ENCODE peak calls at places on chromosomes 2 and 18, in five cellular contexts. One of them, this sample, is unnamed.
A peak's percentile ranks its signal among the peaks of the same experiment; 100 is the strongest.

GRCh38 chr2:26298286-26298637 is 47.7 kb upstream of the SELENOI start:
- DNase-seq in endothelial cell of umbilical vein: peak; percentile 11
- DNase-seq in IMR-90: no peak
- DNase-seq in transverse colon: no peak
- DNase-seq in body of pancreas: no peak
- DNase-seq in this sample: no peak

GRCh38 chr2:137383391-137383790 is 580.9 kb upstream of the HNMT start:
- DNase-seq in body of pancreas: no peak
- DNase-seq in transverse colon: no peak
- DNase-seq in endothelial cell of umbilical vein: no peak
- DNase-seq in IMR-90: no peak
- DNase-seq in this sample: no peak

GRCh38 chr2:25323612-25324189 is 18.0 kb downstream of the DNMT3A start:
- DNase-seq in IMR-90: no peak
- DNase-seq in body of pancreas: no peak
- DNase-seq in endothelial cell of umbilical vein: no peak
- DNase-seq in transverse colon: no peak
- DNase-seq in this sample: no peak

GRCh38 chr2:212170382-212170781 is 368.2 kb downstream of the ERBB4 start:
- DNase-seq in IMR-90: no peak
- DNase-seq in endothelial cell of umbilical vein: no peak
- DNase-seq in body of pancreas: no peak
- DNase-seq in transverse colon: no peak
- DNase-seq in this sample: no peak

GRCh38 chr2:102258386-102259074 is 52.8 kb upstream of the IL1RL1 start:
- DNase-seq in transverse colon: no peak
- DNase-seq in body of pancreas: no peak
- DNase-seq in IMR-90: peak; percentile 97
- DNase-seq in endothelial cell of umbilical vein: peak; percentile 78
- DNase-seq in this sample: no peak

GRCh38 chr18:29811519-29811918 is 1231.0 kb downstream of the DSC3 start:
- DNase-seq in IMR-90: no peak
- DNase-seq in endothelial cell of umbilical vein: no peak
- DNase-seq in body of pancreas: no peak
- DNase-seq in transverse colon: no peak
- DNase-seq in this sample: no peak

GRCh38 chr18:48022021-48022420 is 91.6 kb upstream of the SMAD2 start:
- DNase-seq in endothelial cell of umbilical vein: no peak
- DNase-seq in IMR-90: no peak
- DNase-seq in body of pancreas: no peak
- DNase-seq in transverse colon: no peak
- DNase-seq in this sample: no peak

GRCh38 chr2:48572797-48573196 is 42.8 kb downstream of the STON1 start:
- DNase-seq in body of pancreas: no peak
- DNase-seq in IMR-90: no peak
- DNase-seq in transverse colon: no peak
- DNase-seq in endothelial cell of umbilical vein: no peak
- DNase-seq in this sample: no peak

GRCh38 chr2:9778012-9778411 is 65.3 kb upstream of the TAF1B start:
- DNase-seq in transverse colon: peak; percentile 46
- DNase-seq in endothelial cell of umbilical vein: no peak
- DNase-seq in IMR-90: no peak
- DNase-seq in body of pancreas: no peak
- DNase-seq in this sample: no peak

GRCh38 chr2:73404409-73404808 is 18.8 kb downstream of the ALMS1 start:
- DNase-seq in body of pancreas: no peak
- DNase-seq in transverse colon: no peak
- DNase-seq in IMR-90: no peak
- DNase-seq in endothelial cell of umbilical vein: no peak
- DNase-seq in this sample: no peak

GRCh38 chr2:222303828-222304736 is 5.3 kb upstream of the PAX3 start:
- DNase-seq in body of pancreas: no peak
- DNase-seq in transverse colon: no peak
- DNase-seq in endothelial cell of umbilical vein: no peak
- DNase-seq in IMR-90: no peak
- DNase-seq in this sample: no peak

GRCh38 chr2:100408104-100408503 is 9.4 kb downstream of the CHST10 start:
- DNase-seq in IMR-90: no peak
- DNase-seq in transverse colon: no peak
- DNase-seq in body of pancreas: no peak
- DNase-seq in endothelial cell of umbilical vein: no peak
- DNase-seq in this sample: no peak

GRCh38 chr18:64678048-64678447 is 529.2 kb upstream of the LINC00305 start:
- DNase-seq in IMR-90: no peak
- DNase-seq in endothelial cell of umbilical vein: no peak
- DNase-seq in transverse colon: no peak
- DNase-seq in body of pancreas: no peak
- DNase-seq in this sample: no peak

GRCh38 chr2:199848323-199848722 is 2.7 kb downstream of the FTCDNL1 start:
- DNase-seq in IMR-90: no peak
- DNase-seq in transverse colon: no peak
- DNase-seq in body of pancreas: no peak
- DNase-seq in endothelial cell of umbilical vein: no peak
- DNase-seq in this sample: no peak

GRCh38 chr2:201644001-201644400 is 698 bp upstream of the TMEM237 start:
- DNase-seq in IMR-90: peak; percentile 26
- DNase-seq in transverse colon: no peak
- DNase-seq in endothelial cell of umbilical vein: no peak
- DNase-seq in body of pancreas: peak; percentile 27
- DNase-seq in this sample: no peak
- TF ChIP-seq POLR2A in IMR-90: no peak
- TF ChIP-seq POLR2A in transverse colon: peak; percentile 10
- TF ChIP-seq POLR2A in endothelial cell of umbilical vein: no peak
- TF ChIP-seq POLR2A in body of pancreas: no peak
- TF ChIP-seq POLR2A in this sample: no peak

DNA sequence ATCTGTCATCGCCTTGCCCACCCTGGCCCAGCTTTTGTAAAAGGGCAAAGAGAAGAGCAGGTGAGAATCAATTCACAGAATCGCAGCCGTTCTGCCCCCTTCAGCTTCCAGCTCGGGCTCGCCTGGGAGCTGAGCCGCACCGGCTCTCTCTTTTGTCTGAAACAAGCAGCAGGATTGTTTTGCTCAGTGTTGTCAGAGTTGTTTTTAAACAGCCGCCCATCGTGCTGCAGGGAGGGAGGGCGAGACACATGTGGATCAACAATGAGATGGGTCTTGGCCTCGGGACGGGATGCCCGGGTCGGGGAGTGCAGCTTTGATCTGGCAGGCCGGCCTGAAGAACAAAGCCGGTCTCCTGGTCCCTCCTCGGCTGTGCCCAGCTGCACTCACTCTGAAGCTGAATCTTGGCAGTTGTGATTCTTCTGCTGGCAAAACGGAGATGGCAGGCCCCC is 39.7 kb upstream of the HDAC4 start:
- DNase-seq in body of pancreas: no peak
- DNase-seq in endothelial cell of umbilical vein: peak; percentile 4
- DNase-seq in transverse colon: no peak
- DNase-seq in IMR-90: no peak
- DNase-seq in this sample: no peak
- H3K4me3 ChIP-seq in body of pancreas: no peak overlapping the region
- H3K4me3 ChIP-seq in endothelial cell of umbilical vein: no peak overlapping the region
- H3K4me3 ChIP-seq in transverse colon: no peak overlapping the region
- H3K4me3 ChIP-seq in IMR-90: no peak overlapping the region
- H3K4me3 ChIP-seq in this sample: no peak overlapping the region

GRCh38 chr18:13219012-13219396 is 444 bp downstream of the LDLRAD4 start:
- DNase-seq in transverse colon: no peak
- DNase-seq in IMR-90: no peak
- DNase-seq in endothelial cell of umbilical vein: no peak
- DNase-seq in body of pancreas: no peak
- DNase-seq in this sample: no peak
- H3K27ac ChIP-seq in transverse colon: peak overlapping the region; percentile 90
- H3K27ac ChIP-seq in IMR-90: no peak overlapping the region
- H3K27ac ChIP-seq in endothelial cell of umbilical vein: no peak overlapping the region
- H3K27ac ChIP-seq in body of pancreas: peak overlapping the region; percentile 79
- H3K27ac ChIP-seq in this sample: peak overlapping the region; percentile 81

DNA sequence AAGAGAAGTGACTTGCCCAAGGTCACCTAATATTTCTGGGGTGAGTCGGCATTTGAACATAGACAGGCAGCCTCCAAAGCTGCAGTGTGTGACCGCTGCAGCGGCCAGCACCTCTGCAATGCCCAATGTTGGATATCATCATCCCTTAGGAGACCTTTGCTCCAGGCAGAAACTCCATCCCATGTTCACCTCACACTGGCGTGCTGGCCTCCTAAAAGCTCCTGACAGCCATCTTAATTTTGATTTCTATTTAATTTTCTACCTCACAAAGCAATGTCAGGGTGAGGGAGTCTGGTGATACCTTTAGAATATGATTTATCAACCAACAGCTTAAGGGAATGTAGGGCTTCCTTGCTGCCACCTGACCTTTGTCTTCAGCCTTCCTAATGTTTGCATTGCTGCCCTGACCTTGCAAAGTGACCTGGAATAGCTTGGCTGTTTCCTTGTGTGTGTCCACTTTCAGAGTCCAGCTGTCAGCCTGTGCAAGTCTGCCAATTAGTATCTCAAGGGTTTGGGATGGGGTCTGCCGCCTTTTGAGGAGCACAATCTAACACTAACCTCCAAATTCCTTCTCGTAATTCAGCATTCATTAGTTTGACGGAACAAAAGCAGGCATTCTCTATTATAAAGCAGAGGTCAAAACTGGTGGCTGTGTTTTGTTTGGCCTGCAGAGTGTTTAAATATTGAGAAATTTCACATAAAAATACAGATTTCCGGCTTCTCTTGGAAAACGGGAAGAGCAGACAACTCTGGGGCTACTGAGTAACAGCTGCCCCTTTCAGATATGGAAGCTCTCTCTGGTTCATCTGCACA is 127.6 kb downstream of the PLEKHM3 start:
- DNase-seq in body of pancreas: no peak
- DNase-seq in IMR-90: no peak
- DNase-seq in endothelial cell of umbilical vein: peak; percentile 84
- DNase-seq in transverse colon: no peak
- DNase-seq in this sample: no peak
- TF ChIP-seq POLR2A in body of pancreas: no peak
- TF ChIP-seq POLR2A in IMR-90: no peak
- TF ChIP-seq POLR2A in endothelial cell of umbilical vein: no peak
- TF ChIP-seq POLR2A in transverse colon: no peak
- TF ChIP-seq POLR2A in this sample: no peak

DNA sequence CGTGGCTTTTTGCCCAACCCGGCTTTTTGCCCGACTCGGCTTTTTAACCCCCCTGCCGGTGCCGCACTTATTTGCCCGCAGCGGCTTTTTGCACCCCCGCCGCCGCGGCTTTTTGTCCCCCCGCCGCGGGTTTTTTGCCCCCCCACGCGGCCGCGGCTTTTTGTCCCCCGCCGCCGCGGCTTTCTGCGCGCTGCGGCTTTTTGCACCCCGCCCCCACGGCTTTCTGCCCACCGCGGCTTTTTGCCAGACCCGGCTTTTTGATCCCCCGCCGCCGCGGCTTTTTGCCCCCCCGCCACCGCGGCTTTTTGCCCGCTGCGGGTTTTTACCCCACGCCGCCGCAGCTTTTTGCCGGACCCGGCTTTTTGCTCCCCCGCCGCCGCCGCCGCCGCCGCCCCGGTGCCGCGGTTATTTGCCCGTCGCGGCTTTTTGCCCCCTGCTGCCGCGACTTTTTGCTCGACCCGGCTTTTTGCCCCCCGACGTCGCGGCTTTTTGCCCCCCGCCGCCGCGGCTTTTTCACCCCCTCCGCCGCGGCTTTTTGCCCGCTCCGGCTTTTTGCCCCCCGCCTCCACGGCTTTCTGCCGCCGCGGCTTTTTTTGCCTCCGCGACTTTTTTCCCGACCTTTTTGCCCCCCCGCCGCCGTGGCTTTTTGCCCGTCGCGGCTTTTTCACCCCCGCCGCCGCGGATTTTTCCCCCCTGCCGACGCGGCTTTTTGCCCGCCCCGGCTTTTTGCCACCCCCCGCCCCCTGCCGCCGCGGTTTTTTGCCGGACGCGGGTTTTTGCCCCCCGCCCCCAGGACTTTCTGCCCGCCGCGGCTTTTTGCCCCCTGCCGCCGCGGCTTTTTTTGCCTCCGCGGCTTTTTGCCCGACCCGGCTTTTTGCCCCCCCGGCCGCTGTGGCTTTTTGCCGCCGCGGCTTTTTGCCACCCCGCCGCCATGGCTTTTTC is 2786.5 kb downstream of the RPIA start:
- DNase-seq in IMR-90: no peak
- DNase-seq in endothelial cell of umbilical vein: peak; percentile 9
- DNase-seq in body of pancreas: peak; percentile 28
- DNase-seq in transverse colon: no peak
- DNase-seq in this sample: no peak
- H3K4me3 ChIP-seq in IMR-90: peak overlapping the region; percentile 3
- H3K4me3 ChIP-seq in endothelial cell of umbilical vein: peak overlapping the region; percentile 40
- H3K4me3 ChIP-seq in body of pancreas: peak overlapping the region; percentile 63
- H3K4me3 ChIP-seq in transverse colon: peak overlapping the region; percentile 72
- H3K4me3 ChIP-seq in this sample: peak overlapping the region; percentile 42